ENCODE peak calls at places on chromosomes 13 and 19, in five cellular contexts. L is AG10803; O is fibroblast of lung; R is stimulated activated CD8-positive, alpha-beta memory T cell treated with anti-CD3 and anti-CD28 coated beads, Interleukin-7, amount 100 ng/mL, for 1 hour; H is NCI-H1092 treated with DMSO at 0.1 percent for 48 hours. P is an unnamed sample.

GRCh38 chr19:56594783-56595547 is at the start of gene ZNF71:
- DNase-seq in L (peak; percentile 83), O (peak; percentile 82), H (peak; percentile 81), R (peak; percentile 70), P (peak; percentile 94)

GRCh38 chr19:35168261-35168660 is 13.7 kb downstream of the FXYD5 start:
- DNase-seq in R (no peak), L (no peak), H (no peak), O (peak; percentile 21), P (no peak)

GRCh38 chr13:111437417-111437816 is 117.0 kb downstream of the TEX29 start:
- DNase-seq in R (no peak), O (no peak), L (no peak), H (no peak), P (no peak)

GRCh38 chr13:99605417-99606321 is 104.4 kb downstream of the TM9SF2 start:
- DNase-seq in H (peak; percentile 80), L (peak; percentile 22), R (peak; percentile 21), O (peak; percentile 13), P (peak; percentile 82)

GRCh38 chr13:30881191-30881651 is 24.9 kb upstream of the MEDAG start:
- DNase-seq in L (peak; percentile 46), O (peak; percentile 83), R (no peak), H (no peak), P (no peak)

GRCh38 chr13:41562541-41563178 is 105.3 kb downstream of the RGCC start:
- DNase-seq in H (no peak), O (no peak), R (no peak), L (no peak), P (no peak)

GRCh38 chr13:97278395-97279078 is 56.4 kb downstream of the MBNL2 start:
- DNase-seq in O (peak; percentile 58), R (no peak), L (peak; percentile 50), H (no peak), P (no peak)

GRCh38 chr19:2409352-2409912 is 18.0 kb downstream of the TIMM13 start:
- DNase-seq in H (no peak), O (no peak), R (no peak), L (no peak), P (no peak)

GRCh38 chr13:51639171-51639570 is 54.9 kb downstream of the WDFY2 start:
- DNase-seq in O (peak; percentile 53), H (no peak), L (no peak), R (no peak), P (no peak)

GRCh38 chr19:50501186-50501567 is 9.8 kb downstream of the JOSD2 start:
- DNase-seq in O (no peak), H (no peak), L (no peak), R (no peak), P (no peak)

GRCh38 chr13:29993716-29994488 is 143.5 kb upstream of the UBL3 start:
- DNase-seq in L (peak; percentile 83), R (no peak), O (peak; percentile 76), H (no peak), P (no peak)

GRCh38 chr13:60182907-60183306 is 19.2 kb upstream of the DIAPH3 start:
- DNase-seq in H (no peak), R (no peak), O (no peak), L (no peak), P (no peak)

GRCh38 chr19:52991021-52991420 is 22.7 kb upstream of the ERVV-1 start:
- DNase-seq in R (no peak), H (no peak), L (no peak), O (no peak), P (no peak)

GRCh38 chr19:58399903-58400637 is 4.6 kb downstream of the RNF225 start:
- DNase-seq in R (no peak), O (no peak), L (peak; percentile 44), H (peak; percentile 42), P (no peak)

GRCh38 chr13:113411216-113412023 is 41.9 kb downstream of the ADPRHL1 start:
- DNase-seq in H (no peak), O (peak; percentile 98), L (peak; percentile 97), R (no peak), P (no peak)

GRCh38 chr13:23718916-23719470 is 148.8 kb downstream of the TNFRSF19 start:
- DNase-seq in H (no peak), O (no peak), R (no peak), L (no peak), P (no peak)

GRCh38 chr13:113791226-113791625 is 32.2 kb downstream of the TMEM255B start:
- DNase-seq in L (no peak), H (no peak), O (no peak), R (no peak), P (no peak)

GRCh38 chr19:1230585-1231489 is 7.0 kb downstream of the CBARP start:
- DNase-seq in L (no peak), O (no peak), R (no peak), H (no peak), P (no peak)

GRCh38 chr19:574658-575526 is 2.5 kb downstream of the BSG start:
- DNase-seq in O (peak; percentile 67), R (no peak), H (no peak), L (no peak), P (no peak)

GRCh38 chr13:22569830-22570229 is 610.9 kb upstream of the SGCG start:
- DNase-seq in H (peak; percentile 24), R (no peak), O (no peak), L (no peak), P (no peak)

GRCh38 chr13:44199627-44200207 is 173.9 kb upstream of the SERP2 start:
- DNase-seq in O (no peak), H (no peak), R (no peak), L (no peak), P (no peak)

GRCh38 chr19:43809762-43810696 is 7.8 kb upstream of the LYPD5 start:
- DNase-seq in H (peak; percentile 23), L (peak; percentile 67), O (peak; percentile 61), R (no peak), P (no peak)

GRCh38 chr13:20473139-20473538 is 52.5 kb downstream of the CRYL1 start:
- DNase-seq in O (no peak), L (no peak), H (no peak), R (no peak), P (no peak)

GRCh38 chr19:39936622-39937021 is 2.2 kb upstream of the FCGBP start:
- DNase-seq in R (no peak), O (no peak), L (no peak), H (no peak), P (no peak)

GRCh38 chr13:64556391-64556790 is 2673.7 kb downstream of the PCDH9 start:
- DNase-seq in H (no peak), L (peak; percentile 77), R (no peak), O (peak; percentile 54), P (no peak)

GRCh38 chr13:70098669-70099068 is 9.0 kb upstream of the ATXN8OS start:
- DNase-seq in H (peak; percentile 38), R (no peak), O (no peak), L (no peak), P (no peak)

GRCh38 chr13:91329736-91330135 is 17.8 kb upstream of the MIR17HG start:
- DNase-seq in L (no peak), O (no peak), R (no peak), H (no peak), P (no peak)

GRCh38 chr13:50275392-50276063 is 260.3 kb downstream of the KCNRG start:
- DNase-seq in L (no peak), H (no peak), O (no peak), R (no peak), P (no peak)

GRCh38 chr19:5993516-5994406 is 15.8 kb upstream of the RANBP3 start:
- DNase-seq in L (peak; percentile 11), H (no peak), R (no peak), O (no peak), P (no peak)

GRCh38 chr13:29702912-29703351 is 107.4 kb upstream of the SLC7A1 start:
- DNase-seq in O (peak; percentile 92), R (no peak), H (no peak), L (peak; percentile 93), P (no peak)

GRCh38 chr19:3458595-3459284 is 21.6 kb downstream of the SMIM24 start:
- DNase-seq in L (no peak), R (no peak), O (peak; percentile 71), H (no peak), P (no peak)

P was measured in activated effector memory CD4-positive, alpha-beta T cell treated with anti-CD3 and anti-CD28 coated beads, Interleukin-2, amount 50 U/mL, for 16 hours.